ENCODE peak calls at places on chromosomes 12 and 14, in five cellular contexts. One of them, this sample, is unnamed. For H3K27me3 and H3K36me3, the result is how much of the 10 kb centered on the place peaks cover.

GRCh38 chr12:64452559-64453329 is 824 bp downstream of the TBK1 start:
- DNase-seq in body of pancreas: peak
- DNase-seq in lower lobe of right lung: no peak
- DNase-seq in spleen: no peak
- DNase-seq in uterus: no peak
- DNase-seq in this sample: no peak

GRCh38 chr12:52729147-52729546 is 25.8 kb upstream of the KRT77 start:
- DNase-seq in uterus: no peak
- DNase-seq in body of pancreas: no peak
- DNase-seq in lower lobe of right lung: no peak
- DNase-seq in spleen: no peak
- DNase-seq in this sample: no peak

GRCh38 chr14:41872906-41873305 is 266.2 kb downstream of the LRFN5 start:
- DNase-seq in lower lobe of right lung: no peak
- DNase-seq in body of pancreas: no peak
- DNase-seq in uterus: no peak
- DNase-seq in spleen: no peak
- DNase-seq in this sample: no peak

GRCh38 chr12:8770499-8770898 is 51.9 kb upstream of the A2ML1 start:
- DNase-seq in body of pancreas: no peak
- DNase-seq in uterus: no peak
- DNase-seq in spleen: no peak
- DNase-seq in lower lobe of right lung: no peak
- DNase-seq in this sample: no peak

GRCh38 chr14:31842905-31843304 is 234.2 kb upstream of the ARHGAP5 start:
- DNase-seq in uterus: no peak
- DNase-seq in lower lobe of right lung: no peak
- DNase-seq in spleen: no peak
- DNase-seq in body of pancreas: no peak
- DNase-seq in this sample: no peak

GRCh38 chr12:52090291-52090690 is 10.8 kb downstream of the SMIM41 start:
- DNase-seq in body of pancreas: no peak
- DNase-seq in spleen: no peak
- DNase-seq in lower lobe of right lung: no peak
- DNase-seq in uterus: no peak
- DNase-seq in this sample: no peak

GRCh38 chr12:52581481-52581880 is 7.8 kb upstream of the KRT74 start:
- DNase-seq in spleen: no peak
- DNase-seq in lower lobe of right lung: no peak
- DNase-seq in uterus: no peak
- DNase-seq in body of pancreas: no peak
- DNase-seq in this sample: no peak

GRCh38 chr14:29716150-29716549 is 211.5 kb downstream of the PRKD1 start:
- DNase-seq in spleen: no peak
- DNase-seq in lower lobe of right lung: no peak
- DNase-seq in uterus: no peak
- DNase-seq in body of pancreas: no peak
- DNase-seq in this sample: no peak

GRCh38 chr12:94560416-94561221 is 89.7 kb downstream of the TMCC3 start:
- DNase-seq in lower lobe of right lung: no peak
- DNase-seq in body of pancreas: no peak
- DNase-seq in spleen: peak
- DNase-seq in uterus: no peak
- DNase-seq in this sample: no peak

GRCh38 chr14:52706286-52706685 is 714 bp upstream of the PSMC6 start:
- DNase-seq in lower lobe of right lung: no peak
- DNase-seq in uterus: no peak
- DNase-seq in body of pancreas: no peak
- DNase-seq in spleen: no peak
- DNase-seq in this sample: no peak

GRCh38 chr12:48995061-48995879 is 3.9 kb downstream of the DDN start:
- DNase-seq in uterus: peak
- DNase-seq in body of pancreas: peak
- DNase-seq in lower lobe of right lung: peak
- DNase-seq in spleen: peak
- DNase-seq in this sample: peak

GRCh38 chr14:22549981-22550670 is 38.9 kb downstream of the DAD1 start:
- DNase-seq in body of pancreas: no peak
- DNase-seq in spleen: no peak
- DNase-seq in lower lobe of right lung: no peak
- DNase-seq in uterus: no peak
- DNase-seq in this sample: no peak

GRCh38 chr14:64213079-64213478 is 81.1 kb downstream of the ESR2 start:
- DNase-seq in spleen: no peak
- DNase-seq in lower lobe of right lung: peak
- DNase-seq in uterus: no peak
- DNase-seq in body of pancreas: no peak
- DNase-seq in this sample: no peak

GRCh38 chr14:77107228-77107627 is 9.2 kb downstream of the CIPC start:
- DNase-seq in spleen: no peak
- DNase-seq in body of pancreas: no peak
- DNase-seq in uterus: no peak
- DNase-seq in lower lobe of right lung: no peak
- DNase-seq in this sample: peak

GRCh38 chr12:106999444-106999843 is 12.5 kb upstream of the MTERF2 start:
- DNase-seq in lower lobe of right lung: no peak
- DNase-seq in body of pancreas: no peak
- DNase-seq in uterus: no peak
- DNase-seq in spleen: no peak
- DNase-seq in this sample: no peak

GRCh38 chr12:42612258-42612608 is 22.7 kb upstream of the PRICKLE1 start:
- DNase-seq in lower lobe of right lung: no peak
- DNase-seq in spleen: no peak
- DNase-seq in body of pancreas: no peak
- DNase-seq in uterus: no peak
- DNase-seq in this sample: no peak

GRCh38 chr14:63542231-63542999 is 762 bp downstream of the PPP2R5E start:
- DNase-seq in uterus: peak
- DNase-seq in lower lobe of right lung: peak
- DNase-seq in spleen: no peak
- DNase-seq in body of pancreas: peak
- DNase-seq in this sample: no peak

GRCh38 chr14:38339704-38340103 is 83.8 kb upstream of the CLEC14A start:
- DNase-seq in body of pancreas: no peak
- DNase-seq in lower lobe of right lung: no peak
- DNase-seq in uterus: no peak
- DNase-seq in spleen: no peak
- DNase-seq in this sample: no peak

GRCh38 chr14:95098984-95099599 is 58.2 kb downstream of the DICER1 start:
- DNase-seq in body of pancreas: peak
- DNase-seq in spleen: no peak
- DNase-seq in uterus: peak
- DNase-seq in lower lobe of right lung: peak
- DNase-seq in this sample: peak

GRCh38 chr12:104669851-104670337 is 213.1 kb downstream of the CHST11 start:
- DNase-seq in body of pancreas: no peak
- DNase-seq in uterus: peak
- DNase-seq in lower lobe of right lung: peak
- DNase-seq in spleen: peak
- DNase-seq in this sample: peak

GRCh38 chr14:71396050-71396677 is 488.9 kb downstream of the PCNX1 start:
- DNase-seq in body of pancreas: no peak
- DNase-seq in lower lobe of right lung: no peak
- DNase-seq in uterus: no peak
- DNase-seq in spleen: no peak
- DNase-seq in this sample: no peak

GRCh38 chr12:129300011-129300410 is 446.7 kb downstream of the GLT1D1 start:
- DNase-seq in body of pancreas: no peak
- DNase-seq in uterus: no peak
- DNase-seq in spleen: no peak
- DNase-seq in lower lobe of right lung: no peak
- DNase-seq in this sample: no peak

GRCh38 chr12:48815281-48816110 is 2.8 kb upstream of the CACNB3 start:
- DNase-seq in uterus: peak
- DNase-seq in body of pancreas: peak
- DNase-seq in spleen: peak
- DNase-seq in lower lobe of right lung: peak
- DNase-seq in this sample: peak

GRCh38 chr14:35117112-35117511 is 4.7 kb downstream of the PPP2R3C start:
- DNase-seq in lower lobe of right lung: no peak
- DNase-seq in spleen: no peak
- DNase-seq in body of pancreas: no peak
- DNase-seq in uterus: no peak
- DNase-seq in this sample: no peak

GRCh38 chr14:74959596-74960180 is 4.3 kb upstream of the PGF start:
- DNase-seq in body of pancreas: no peak
- DNase-seq in spleen: no peak
- DNase-seq in uterus: no peak
- DNase-seq in lower lobe of right lung: no peak
- DNase-seq in this sample: no peak

GRCh38 chr12:123896786-123897185 is 75.8 kb downstream of the CCDC92 start:
- DNase-seq in spleen: no peak
- DNase-seq in uterus: peak
- DNase-seq in lower lobe of right lung: no peak
- DNase-seq in body of pancreas: no peak
- DNase-seq in this sample: no peak

GRCh38 chr12:29212682-29213397 is 63.8 kb downstream of the FAR2 start:
- DNase-seq in body of pancreas: no peak
- DNase-seq in lower lobe of right lung: no peak
- DNase-seq in spleen: no peak
- DNase-seq in uterus: no peak
- DNase-seq in this sample: no peak

GRCh38 chr12:15979096-15980091 is 68.3 kb downstream of the DERA start:
- DNase-seq in lower lobe of right lung: no peak
- DNase-seq in spleen: no peak
- DNase-seq in uterus: no peak
- DNase-seq in body of pancreas: no peak
- DNase-seq in this sample: no peak

GRCh38 chr14:26775765-26776577 is 178.1 kb upstream of the NOVA1 start:
- DNase-seq in lower lobe of right lung: no peak
- DNase-seq in body of pancreas: no peak
- DNase-seq in uterus: no peak
- DNase-seq in spleen: no peak
- DNase-seq in this sample: no peak

GRCh38 chr12:122842505-122843405 is 7.5 kb downstream of the HIP1R start:
- DNase-seq in uterus: no peak
- DNase-seq in lower lobe of right lung: peak
- DNase-seq in spleen: peak
- DNase-seq in body of pancreas: peak
- DNase-seq in this sample: no peak
- H3K27ac ChIP-seq in uterus: no peak
- H3K27ac ChIP-seq in lower lobe of right lung: peak
- H3K27ac ChIP-seq in spleen: no peak
- H3K27ac ChIP-seq in body of pancreas: peak
- H3K27ac ChIP-seq in this sample: peak

DNA sequence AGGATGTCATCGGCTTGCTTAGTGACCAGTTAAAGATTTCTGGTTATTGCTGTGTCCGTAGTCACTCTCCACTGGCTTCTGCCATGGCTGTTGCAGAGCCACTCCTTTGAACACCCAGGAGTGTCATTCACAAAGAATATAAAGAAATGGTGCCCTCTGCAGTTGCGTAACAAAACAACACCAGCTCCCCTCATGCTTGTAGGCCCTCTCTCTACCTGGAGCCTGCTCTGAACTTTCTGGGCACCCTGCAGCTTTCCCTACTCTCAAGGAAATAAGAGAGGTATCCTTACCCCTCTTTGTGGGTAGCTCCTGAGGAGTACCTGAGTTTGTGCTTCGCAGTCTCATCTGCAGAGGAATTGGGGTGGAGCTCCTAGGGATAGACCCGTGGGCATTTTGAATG is 97.3 kb upstream of the TMEM260 start:
- DNase-seq in uterus: no peak
- DNase-seq in lower lobe of right lung: no peak
- DNase-seq in body of pancreas: no peak
- DNase-seq in spleen: no peak
- DNase-seq in this sample: no peak
- H3K27me3 ChIP-seq in uterus: under half
- H3K27me3 ChIP-seq in lower lobe of right lung: under half
- H3K27me3 ChIP-seq in body of pancreas: under half
- H3K27me3 ChIP-seq in spleen: under half
- H3K27me3 ChIP-seq in this sample: under half

GRCh38 chr14:20441466-20441865 is 5.5 kb upstream of the KLHL33 start:
- DNase-seq in uterus: no peak
- DNase-seq in spleen: no peak
- DNase-seq in body of pancreas: no peak
- DNase-seq in lower lobe of right lung: no peak
- DNase-seq in this sample: no peak

GRCh38 chr14:20446889-20447288 is 7.7 kb downstream of the OSGEP start:
- DNase-seq in body of pancreas: no peak
- DNase-seq in lower lobe of right lung: no peak
- DNase-seq in spleen: no peak
- DNase-seq in uterus: no peak
- DNase-seq in this sample: no peak
- H3K36me3 ChIP-seq in body of pancreas: under half
- H3K36me3 ChIP-seq in lower lobe of right lung: half or more
- H3K36me3 ChIP-seq in spleen: half or more
- H3K36me3 ChIP-seq in uterus: under half
- H3K36me3 ChIP-seq in this sample: half or more

GRCh38 chr12:58528266-58528665 is 392.0 kb downstream of the LRIG3 start:
- DNase-seq in uterus: no peak
- DNase-seq in body of pancreas: no peak
- DNase-seq in lower lobe of right lung: no peak
- DNase-seq in spleen: no peak
- DNase-seq in this sample: no peak
- H3K27ac ChIP-seq in uterus: no peak
- H3K27ac ChIP-seq in body of pancreas: no peak
- H3K27ac ChIP-seq in lower lobe of right lung: no peak
- H3K27ac ChIP-seq in spleen: no peak
- H3K27ac ChIP-seq in this sample: no peak

DNA sequence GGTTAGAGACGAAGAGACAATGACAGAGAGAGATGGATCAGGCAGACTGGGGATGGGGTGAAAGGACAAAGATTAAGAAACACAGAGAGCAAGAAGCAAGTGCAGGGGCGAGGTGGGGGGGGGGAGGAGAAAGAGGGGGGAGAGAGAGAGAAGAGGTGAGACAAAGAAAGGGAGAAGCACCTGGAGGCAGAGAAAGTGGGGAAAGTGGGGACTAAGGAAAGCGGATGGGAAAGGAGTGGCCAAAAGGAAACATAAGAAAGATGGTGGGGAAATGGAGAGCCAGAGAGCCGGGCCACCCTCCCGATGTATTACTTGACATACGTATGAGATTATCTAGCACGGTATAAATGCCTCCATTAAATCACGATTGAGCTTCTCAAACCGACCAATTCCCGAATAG is 18.5 kb upstream of the TBX3 start:
- DNase-seq in uterus: no peak
- DNase-seq in spleen: no peak
- DNase-seq in body of pancreas: no peak
- DNase-seq in lower lobe of right lung: no peak
- DNase-seq in this sample: no peak
- H3K27me3 ChIP-seq in uterus: under half
- H3K27me3 ChIP-seq in spleen: half or more
- H3K27me3 ChIP-seq in body of pancreas: under half
- H3K27me3 ChIP-seq in lower lobe of right lung: half or more
- H3K27me3 ChIP-seq in this sample: half or more

DNA sequence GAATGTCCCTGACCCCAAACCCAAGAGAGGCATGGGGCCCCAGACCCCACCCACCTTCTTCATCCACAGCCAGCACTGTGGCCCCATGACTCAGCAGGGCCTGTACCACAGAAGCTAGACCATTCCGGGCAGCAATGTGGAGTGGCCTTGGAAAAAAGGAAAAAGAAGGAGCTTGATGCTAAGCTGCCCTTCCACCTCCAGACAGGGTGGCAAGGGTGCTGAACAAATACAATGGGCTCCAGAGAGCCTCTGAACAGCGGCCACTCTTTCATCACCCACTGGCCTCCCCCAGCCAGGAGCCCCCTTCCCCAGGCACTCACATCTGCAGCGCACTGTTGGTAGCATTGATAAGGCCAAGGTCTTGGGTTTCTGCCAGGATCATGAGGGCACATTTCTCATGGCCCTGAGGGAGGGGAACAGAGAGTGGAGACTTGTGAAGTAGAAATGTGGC is 13.9 kb downstream of the SLC39A5 start:
- DNase-seq in spleen: no peak
- DNase-seq in uterus: no peak
- DNase-seq in body of pancreas: peak
- DNase-seq in lower lobe of right lung: no peak
- DNase-seq in this sample: no peak
- H3K36me3 ChIP-seq in spleen: half or more
- H3K36me3 ChIP-seq in uterus: under half
- H3K36me3 ChIP-seq in body of pancreas: under half
- H3K36me3 ChIP-seq in lower lobe of right lung: half or more
- H3K36me3 ChIP-seq in this sample: half or more

This sample was measured in left ventricle myocardium inferior.